ENCODE peak calls at places on chromosomes 2 and 18, in five cellular contexts. X is stimulated activated CD8-positive, alpha-beta memory T cell treated with anti-CD3 and anti-CD28 coated beads, Interleukin-7, amount 100 ng/mL, for 4 hours; B is lower leg skin; D is sciatic nerve; Z is stimulated activated CD4-positive, alpha-beta T cell treated with anti-CD3 and anti-CD28 coated beads, TNF-alpha, amount 100 ng/mL, for 1 hour. R is an unnamed sample.

GRCh38 chr2:161199885-161200284 is 39.7 kb downstream of the TANK start:
- DNase-seq in Z (no peak), X (no peak), D (no peak), B (no peak), R (no peak)

GRCh38 chr2:192544371-192544955 is 349.7 kb upstream of the TMEFF2 start:
- DNase-seq in B (no peak), D (no peak), X (no peak), Z (no peak), R (no peak)

GRCh38 chr2:61793389-61793836 is 60.4 kb downstream of the FAM161A start:
- DNase-seq in D (peak; percentile 63), B (no peak), X (peak; percentile 54), Z (peak; percentile 22), R (peak; percentile 43)

GRCh38 chr2:224869601-224870000 is 153.4 kb upstream of the CCDC195 start:
- DNase-seq in Z (no peak), D (no peak), X (no peak), B (no peak), R (no peak)

GRCh38 chr2:19886261-19886660 is 15.5 kb downstream of the TTC32 start:
- DNase-seq in X (no peak), Z (no peak), D (no peak), B (no peak), R (no peak)

GRCh38 chr2:235343156-235343774 is 150.6 kb upstream of the AGAP1 start:
- DNase-seq in X (no peak), B (no peak), D (no peak), Z (no peak), R (no peak)

GRCh38 chr2:240958366-240959213 is 39.8 kb upstream of the SNED1 start:
- DNase-seq in D (peak; percentile 60), B (peak; percentile 73), X (no peak), Z (no peak), R (peak; percentile 4)

GRCh38 chr2:34705556-34706247 is 1106.6 kb upstream of the FAM98A start:
- DNase-seq in X (no peak), D (no peak), Z (no peak), B (no peak), R (no peak)

GRCh38 chr2:111135910-111136297 is 15.2 kb downstream of the BCL2L11 start:
- DNase-seq in D (peak; percentile 61), B (peak; percentile 82), Z (no peak), X (no peak), R (no peak)

GRCh38 chr2:236963631-236964030 is 122.1 kb upstream of the COPS8 start:
- DNase-seq in D (peak; percentile 30), B (peak; percentile 63), X (no peak), Z (no peak), R (no peak)

GRCh38 chr2:101803128-101803527 is 105.6 kb downstream of the MAP4K4 start:
- DNase-seq in D (no peak), B (no peak), Z (no peak), X (no peak), R (no peak)

GRCh38 chr18:41073372-41073954 is 881.6 kb upstream of the PIK3C3 start:
- DNase-seq in B (no peak), X (no peak), D (no peak), Z (no peak), R (no peak)

GRCh38 chr2:209005371-209005770 is 418.5 kb upstream of the MAP2 start:
- DNase-seq in X (no peak), Z (no peak), B (no peak), D (no peak), R (no peak)

GRCh38 chr2:219434718-219435525 is at the start of gene SPEG:
- DNase-seq in X (no peak), B (no peak), Z (no peak), D (no peak), R (no peak)

GRCh38 chr2:49265471-49265870 is 111.2 kb upstream of the FSHR start:
- DNase-seq in Z (no peak), D (no peak), X (no peak), B (no peak), R (no peak)

GRCh38 chr18:71209944-71210343 is 921.1 kb downstream of the SOCS6 start:
- DNase-seq in X (no peak), B (no peak), Z (no peak), D (no peak), R (no peak)

GRCh38 chr2:154264024-154264423 is 392.3 kb downstream of the GALNT13 start:
- DNase-seq in X (no peak), D (no peak), B (no peak), Z (no peak), R (no peak)

GRCh38 chr2:180291060-180291459 is 284.0 kb upstream of the CWC22 start:
- DNase-seq in X (no peak), D (no peak), Z (no peak), B (no peak), R (no peak)

GRCh38 chr2:162146906-162147305 is 5.1 kb downstream of the GCG start:
- DNase-seq in Z (no peak), B (no peak), X (no peak), D (no peak), R (no peak)

GRCh38 chr2:11861044-11861443 is 114.6 kb downstream of the LPIN1 start:
- DNase-seq in X (no peak), D (no peak), B (no peak), Z (no peak), R (no peak)

GRCh38 chr2:121360566-121361300 is 75.7 kb upstream of the TFCP2L1 start:
- DNase-seq in B (no peak), Z (no peak), X (no peak), D (no peak), R (peak; percentile 25)

GRCh38 chr2:46645681-46646162 is 166.4 kb downstream of the TMEM247 start:
- DNase-seq in X (no peak), Z (no peak), B (no peak), D (no peak), R (peak; percentile 18)

GRCh38 chr2:85889648-85890281 is 975 bp upstream of the ST3GAL5 start:
- DNase-seq in D (no peak), Z (no peak), B (peak; percentile 90), X (no peak), R (peak; percentile 55)

GRCh38 chr2:189276277-189276676 is 96.7 kb upstream of the COL5A2 start:
- DNase-seq in B (no peak), D (no peak), X (no peak), Z (no peak), R (no peak)

GRCh38 chr2:200795044-200795443 is 16.7 kb upstream of the BZW1 start:
- DNase-seq in X (no peak), Z (no peak), D (no peak), B (no peak), R (no peak)

GRCh38 chr18:59697236-59697932 is at the start of gene CCBE1:
- DNase-seq in D (peak; percentile 71), B (peak; percentile 92), Z (no peak), X (no peak), R (peak; percentile 32)

GRCh38 chr18:8657873-8658521 is 47.4 kb upstream of the MTCL1 start:
- DNase-seq in B (no peak), X (no peak), Z (no peak), D (no peak), R (no peak)

GRCh38 chr18:35117951-35118411 is 76.8 kb downstream of the MAPRE2 start:
- DNase-seq in B (no peak), X (no peak), Z (no peak), D (no peak), R (no peak)

GRCh38 chr2:46988733-46989481 is 73.3 kb upstream of the MCFD2 start:
- DNase-seq in D (no peak), B (no peak), Z (no peak), X (no peak), R (peak; percentile 94)

GRCh38 chr2:15369129-15369528 is 192.0 kb downstream of the NBAS start:
- DNase-seq in D (no peak), B (no peak), Z (no peak), X (no peak), R (no peak)